ENCODE peak calls at places on chromosomes 13 and 19, in nine cellular contexts. J is A549; D is PC-3; Y is astrocyte of the spinal cord; G is heart right ventricle; N is CD8-positive, alpha-beta T cell; V is fibroblast of pulmonary artery; S is WTC11; L is BJ. O is an unnamed sample.

GRCh38 chr19:6229951-6230712 is 49.6 kb downstream of the MLLT1 start:
- DNase-seq in J (no peak), D (no peak), Y (no peak), G (no peak), N (no peak), V (no peak), S (no peak), L (no peak), O (no peak)

GRCh38 chr13:46622918-46623256 is 69.9 kb downstream of the LRCH1 start:
- DNase-seq in J (no peak), D (peak), Y (peak), G (no peak), N (no peak), V (peak), S (no peak), L (peak), O (no peak)

GRCh38 chr13:26601669-26602068 is 44.2 kb downstream of the WASF3 start:
- DNase-seq in J (no peak), D (peak), Y (no peak), G (no peak), N (no peak), V (peak), S (no peak), L (no peak), O (no peak)

GRCh38 chr19:47540748-47541147 is 25.9 kb upstream of the NAPA start:
- DNase-seq in J (peak), D (peak), Y (peak), G (no peak), N (no peak), V (peak), S (peak), L (no peak), O (no peak)

GRCh38 chr13:43303040-43303729 is 279.8 kb downstream of the DNAJC15 start:
- DNase-seq in J (no peak), D (peak), Y (peak), G (peak), N (no peak), V (peak), S (peak), L (no peak), O (peak)

GRCh38 chr13:110985570-110985969 is 70.7 kb upstream of the ANKRD10 start:
- DNase-seq in J (no peak), D (no peak), Y (no peak), G (no peak), N (no peak), V (no peak), S (no peak), L (no peak), O (no peak)

GRCh38 chr13:20101467-20102316 is 59.2 kb downstream of the GJA3 start:
- DNase-seq in J (no peak), D (peak), Y (no peak), G (no peak), N (no peak), V (no peak), S (no peak), L (no peak), O (no peak)

GRCh38 chr13:33659894-33660293 is 158.1 kb upstream of the RFC3 start:
- DNase-seq in J (no peak), D (no peak), Y (no peak), G (no peak), N (no peak), V (no peak), S (no peak), L (no peak), O (no peak)

GRCh38 chr13:103282571-103283450 is 216.6 kb upstream of the SLC10A2 start:
- DNase-seq in J (peak), D (peak), Y (peak), G (no peak), N (no peak), V (peak), S (no peak), L (peak), O (peak)

GRCh38 chr13:104357174-104357573 is 1291.0 kb upstream of the SLC10A2 start:
- DNase-seq in J (no peak), D (no peak), Y (peak), G (no peak), N (no peak), V (peak), S (no peak), L (no peak), O (no peak)

GRCh38 chr19:15527705-15528104 is 19.4 kb downstream of the CYP4F22 start:
- DNase-seq in J (no peak), D (no peak), Y (no peak), G (no peak), N (no peak), V (no peak), S (no peak), L (no peak), O (no peak)

GRCh38 chr19:55095260-55096060 is 19.8 kb downstream of the EPS8L1 start:
- DNase-seq in J (no peak), D (no peak), Y (no peak), G (no peak), N (no peak), V (no peak), S (peak), L (no peak), O (no peak)

GRCh38 chr19:50658438-50659317 is 9.4 kb downstream of the C19orf81 start:
- DNase-seq in J (peak), D (peak), Y (peak), G (peak), N (peak), V (peak), S (peak), L (no peak), O (peak)

GRCh38 chr13:40981361-40981760 is 37.8 kb downstream of the ELF1 start:
- DNase-seq in J (no peak), D (no peak), Y (no peak), G (no peak), N (no peak), V (peak), S (no peak), L (no peak), O (no peak)

GRCh38 chr13:106599875-106600797 is 32.2 kb upstream of the ARGLU1 start:
- DNase-seq in J (no peak), D (peak), Y (peak), G (no peak), N (no peak), V (peak), S (no peak), L (peak), O (no peak)

GRCh38 chr19:4379383-4380253 is 20.7 kb downstream of the SH3GL1 start:
- DNase-seq in J (peak), D (peak), Y (peak), G (no peak), N (peak), V (peak), S (no peak), L (no peak), O (peak)

GRCh38 chr13:113275387-113275786 is 21.7 kb upstream of the LAMP1 start:
- DNase-seq in J (peak), D (peak), Y (peak), G (no peak), N (peak), V (peak), S (peak), L (no peak), O (peak)

GRCh38 chr19:344625-345319 is at the start of gene MIER2:
- DNase-seq in J (peak), D (peak), Y (peak), G (peak), N (peak), V (peak), S (peak), L (no peak), O (peak)

GRCh38 chr19:50513746-50514345 is at the start of gene ASPDH:
- DNase-seq in J (no peak), D (no peak), Y (no peak), G (no peak), N (no peak), V (no peak), S (no peak), L (no peak), O (no peak)

GRCh38 chr19:44887648-44888047 is 3.4 kb upstream of the TOMM40 start:
- DNase-seq in J (no peak), D (no peak), Y (no peak), G (no peak), N (no peak), V (no peak), S (no peak), L (no peak), O (no peak)

GRCh38 chr13:86563308-86563707 is 764.1 kb upstream of the SLITRK6 start:
- DNase-seq in J (no peak), D (peak), Y (peak), G (no peak), N (no peak), V (peak), S (no peak), L (no peak), O (peak)

GRCh38 chr13:64083811-64084210 is 2668.2 kb upstream of the PCDH20 start:
- DNase-seq in J (no peak), D (no peak), Y (no peak), G (no peak), N (no peak), V (no peak), S (no peak), L (no peak), O (no peak)

GRCh38 chr13:76884167-76884566 is 2.0 kb downstream of the KCTD12 start:
- DNase-seq in J (no peak), D (no peak), Y (peak), G (peak), N (no peak), V (peak), S (peak), L (no peak), O (no peak)

GRCh38 chr19:45766919-45767346 is 2.1 kb downstream of the SIX5 start:
- DNase-seq in J (no peak), D (no peak), Y (peak), G (peak), N (no peak), V (no peak), S (peak), L (no peak), O (no peak)

GRCh38 chr19:18173572-18174294 is at the start of gene IFI30:
- DNase-seq in J (peak), D (peak), Y (no peak), G (peak), N (peak), V (peak), S (peak), L (no peak), O (peak)

GRCh38 chr19:906480-906879 is 6.5 kb downstream of the R3HDM4 start:
- DNase-seq in J (no peak), D (no peak), Y (no peak), G (no peak), N (no peak), V (no peak), S (no peak), L (no peak), O (no peak)

GRCh38 chr13:90177519-90177918 is 1170.0 kb upstream of the MIR17HG start:
- DNase-seq in J (no peak), D (no peak), Y (no peak), G (no peak), N (no peak), V (no peak), S (no peak), L (no peak), O (no peak)
- TF ChIP-seq CTCF in J (no peak), D (no peak), Y (no peak), G (no peak), N (no peak), V (no peak), S (no peak), L (no peak), O (no peak)

DNA sequence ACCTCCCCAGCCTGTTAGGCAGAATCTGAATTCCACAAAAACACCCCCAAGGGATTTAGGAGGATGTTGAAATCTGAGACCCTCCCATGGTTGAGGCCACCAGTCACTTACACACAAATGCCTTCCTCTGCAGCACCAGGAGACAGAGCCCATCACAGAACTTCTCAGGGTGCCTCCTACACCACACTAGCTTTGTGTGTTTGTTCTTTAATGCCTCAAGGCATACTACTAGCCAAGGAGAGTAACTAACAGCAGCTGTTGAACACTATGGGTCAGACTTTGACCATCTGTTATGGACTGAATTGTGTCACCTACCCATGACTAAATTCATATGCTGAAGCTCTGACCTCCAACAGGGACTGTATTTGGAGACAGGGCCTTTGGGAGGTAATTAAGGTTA is 9.5 kb upstream of the MED26 start:
- DNase-seq in J (no peak), D (no peak), Y (no peak), G (no peak), N (no peak), V (no peak), S (no peak), L (no peak), O (no peak)
- TF ChIP-seq CTCF in J (no peak), D (no peak), Y (no peak), G (no peak), N (no peak), V (no peak), S (no peak), L (no peak), O (no peak)

GRCh38 chr19:42311612-42312160 is 1.4 kb upstream of the TMEM145 start:
- DNase-seq in J (no peak), D (no peak), Y (no peak), G (no peak), N (no peak), V (no peak), S (peak), L (no peak), O (no peak)
- TF ChIP-seq CTCF in J (no peak), D (no peak), Y (no peak), G (no peak), N (no peak), V (peak), S (no peak), L (no peak), O (no peak)

DNA sequence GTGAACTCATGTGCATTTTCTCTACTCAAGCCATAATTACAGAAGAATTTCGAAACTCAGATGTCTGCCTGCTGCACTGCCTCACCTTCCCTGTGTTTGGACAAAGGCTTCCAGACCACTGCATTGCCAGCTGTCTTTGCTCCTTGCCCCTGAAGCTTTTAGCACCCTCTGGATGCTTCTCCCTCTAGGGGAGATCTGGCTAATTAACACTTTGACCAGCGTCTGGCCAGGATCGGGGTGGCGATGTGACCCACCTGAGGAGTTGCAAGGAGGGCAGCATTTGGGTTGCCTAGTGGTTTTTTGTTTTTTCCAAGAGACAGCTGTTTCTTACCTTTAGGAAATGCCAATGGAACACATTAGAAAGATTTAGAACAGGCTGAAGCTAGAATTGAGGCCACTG is 127.7 kb upstream of the ZNF536 start:
- DNase-seq in J (no peak), D (no peak), Y (no peak), G (no peak), N (no peak), V (no peak), S (no peak), L (no peak), O (no peak)
- TF ChIP-seq CTCF in J (no peak), D (no peak), Y (no peak), G (no peak), N (no peak), V (no peak), S (no peak), L (no peak), O (no peak)

GRCh38 chr19:58021541-58022282 is 12.1 kb upstream of the ZSCAN1 start:
- DNase-seq in J (peak), D (no peak), Y (peak), G (no peak), N (peak), V (peak), S (peak), L (no peak), O (no peak)
- TF ChIP-seq CTCF in J (no peak), D (peak), Y (peak), G (peak), N (peak), V (peak), S (peak), L (peak), O (no peak)